ENCODE peak calls at places on chromosome X, in four cellular contexts. One of them, this sample, is unnamed.
A peak's percentile ranks its signal among the peaks of the same experiment; 100 is the strongest.

GRCh38 chrX:66110112-66110511 is 53.9 kb upstream of the HEPH start:
- DNase-seq in ascending aorta: no peak
- DNase-seq in GM23248: peak; percentile 49
- DNase-seq in RWPE1: peak; percentile 11
- DNase-seq in this sample: peak; percentile 23

GRCh38 chrX:149630681-149631292 is 805 bp downstream of the TMEM185A start:
- DNase-seq in GM23248: peak; percentile 71
- DNase-seq in RWPE1: peak; percentile 5
- DNase-seq in ascending aorta: no peak
- DNase-seq in this sample: no peak

GRCh38 chrX:87067795-87068194 is 449.8 kb upstream of the KLHL4 start:
- DNase-seq in ascending aorta: no peak
- DNase-seq in RWPE1: no peak
- DNase-seq in GM23248: no peak
- DNase-seq in this sample: no peak

GRCh38 chrX:48910926-48911406 is 480 bp downstream of the SLC35A2 start:
- DNase-seq in RWPE1: no peak
- DNase-seq in GM23248: peak; percentile 54
- DNase-seq in ascending aorta: no peak
- DNase-seq in this sample: no peak

GRCh38 chrX:78331708-78332107 is 4.3 kb upstream of the CYSLTR1 start:
- DNase-seq in ascending aorta: no peak
- DNase-seq in RWPE1: no peak
- DNase-seq in GM23248: no peak
- DNase-seq in this sample: no peak

GRCh38 chrX:44816369-44816768 is 27.5 kb upstream of the DUSP21 start:
- DNase-seq in GM23248: no peak
- DNase-seq in RWPE1: no peak
- DNase-seq in ascending aorta: no peak
- DNase-seq in this sample: no peak

GRCh38 chrX:107629533-107629909 is 1.2 kb downstream of the PRPS1 start:
- DNase-seq in GM23248: peak; percentile 63
- DNase-seq in ascending aorta: no peak
- DNase-seq in RWPE1: peak; percentile 3
- DNase-seq in this sample: peak; percentile 16

GRCh38 chrX:39816871-39817731 is 280.7 kb downstream of the BCOR start:
- DNase-seq in GM23248: peak; percentile 81
- DNase-seq in RWPE1: no peak
- DNase-seq in ascending aorta: no peak
- DNase-seq in this sample: no peak

GRCh38 chrX:10945463-10945862 is 165.7 kb upstream of the HCCS start:
- DNase-seq in RWPE1: peak; percentile 38
- DNase-seq in GM23248: peak; percentile 40
- DNase-seq in ascending aorta: no peak
- DNase-seq in this sample: no peak

GRCh38 chrX:102560423-102561068 is 38.8 kb upstream of the ARMCX5 start:
- DNase-seq in GM23248: no peak
- DNase-seq in ascending aorta: no peak
- DNase-seq in RWPE1: no peak
- DNase-seq in this sample: no peak

GRCh38 chrX:19886888-19887531 is 390 bp downstream of the SH3KBP1 start:
- DNase-seq in ascending aorta: no peak
- DNase-seq in GM23248: peak; percentile 60
- DNase-seq in RWPE1: peak; percentile 7
- DNase-seq in this sample: peak; percentile 15

GRCh38 chrX:73068467-73069364 is 10.6 kb downstream of the PABPC1L2A start:
- DNase-seq in ascending aorta: no peak
- DNase-seq in RWPE1: no peak
- DNase-seq in GM23248: no peak
- DNase-seq in this sample: no peak

GRCh38 chrX:41604154-41604553 is 84.6 kb upstream of the GPR34 start:
- DNase-seq in GM23248: no peak
- DNase-seq in RWPE1: no peak
- DNase-seq in ascending aorta: no peak
- DNase-seq in this sample: no peak

GRCh38 chrX:48683411-48683982 is at the start of gene WAS:
- DNase-seq in ascending aorta: no peak
- DNase-seq in RWPE1: no peak
- DNase-seq in GM23248: no peak
- DNase-seq in this sample: peak; percentile 62

GRCh38 chrX:48769230-48769629 is 7.7 kb downstream of the GLOD5 start:
- DNase-seq in ascending aorta: no peak
- DNase-seq in RWPE1: no peak
- DNase-seq in GM23248: no peak
- DNase-seq in this sample: no peak

GRCh38 chrX:19544693-19545305 is 29.5 kb upstream of the MAP3K15 start:
- DNase-seq in RWPE1: peak; percentile 52
- DNase-seq in ascending aorta: no peak
- DNase-seq in GM23248: peak; percentile 59
- DNase-seq in this sample: no peak

GRCh38 chrX:11341274-11342256 is 48.4 kb downstream of the AMELX start:
- DNase-seq in GM23248: peak; percentile 89
- DNase-seq in ascending aorta: peak; percentile 8
- DNase-seq in RWPE1: peak; percentile 36
- DNase-seq in this sample: no peak

GRCh38 chrX:680062-680461 is 49.5 kb downstream of the SHOX start:
- DNase-seq in GM23248: no peak
- DNase-seq in ascending aorta: no peak
- DNase-seq in RWPE1: no peak
- DNase-seq in this sample: no peak

GRCh38 chrX:153628129-153628528 is 18.9 kb upstream of the DUSP9 start:
- DNase-seq in ascending aorta: no peak
- DNase-seq in GM23248: no peak
- DNase-seq in RWPE1: no peak
- DNase-seq in this sample: no peak

GRCh38 chrX:13009256-13009655 is 34.3 kb downstream of the TMSB4X start:
- DNase-seq in GM23248: peak; percentile 20
- DNase-seq in RWPE1: no peak
- DNase-seq in ascending aorta: no peak
- DNase-seq in this sample: no peak

GRCh38 chrX:17977696-17978095 is 116.6 kb upstream of the RAI2 start:
- DNase-seq in RWPE1: no peak
- DNase-seq in ascending aorta: no peak
- DNase-seq in GM23248: no peak
- DNase-seq in this sample: no peak

GRCh38 chrX:16958356-16958755 is 11.9 kb downstream of the REPS2 start:
- DNase-seq in ascending aorta: no peak
- DNase-seq in RWPE1: no peak
- DNase-seq in GM23248: no peak
- DNase-seq in this sample: no peak

GRCh38 chrX:116317409-116317808 is 119.0 kb upstream of the SLC6A14 start:
- DNase-seq in GM23248: peak; percentile 5
- DNase-seq in RWPE1: no peak
- DNase-seq in ascending aorta: no peak
- DNase-seq in this sample: no peak

GRCh38 chrX:70134116-70134477 is 850 bp downstream of the IGBP1 start:
- DNase-seq in ascending aorta: no peak
- DNase-seq in RWPE1: peak; percentile 2
- DNase-seq in GM23248: peak; percentile 49
- DNase-seq in this sample: no peak

GRCh38 chrX:66766318-66766717 is 127.4 kb upstream of the EDA2R start:
- DNase-seq in GM23248: no peak
- DNase-seq in RWPE1: no peak
- DNase-seq in ascending aorta: no peak
- DNase-seq in this sample: no peak

GRCh38 chrX:153608821-153609220 is 9.9 kb upstream of the CCNQ start:
- DNase-seq in GM23248: peak; percentile 44
- DNase-seq in ascending aorta: no peak
- DNase-seq in RWPE1: no peak
- DNase-seq in this sample: no peak

GRCh38 chrX:86455495-86455894 is 307.2 kb downstream of the DACH2 start:
- DNase-seq in GM23248: no peak
- DNase-seq in RWPE1: no peak
- DNase-seq in ascending aorta: no peak
- DNase-seq in this sample: no peak

GRCh38 chrX:76183289-76184057 is 10.6 kb downstream of the PBDC1 start:
- DNase-seq in GM23248: peak; percentile 13
- DNase-seq in ascending aorta: no peak
- DNase-seq in RWPE1: no peak
- DNase-seq in this sample: no peak

GRCh38 chrX:13067842-13068241 is 23.4 kb upstream of the FAM9C start:
- DNase-seq in RWPE1: no peak
- DNase-seq in ascending aorta: no peak
- DNase-seq in GM23248: no peak
- DNase-seq in this sample: no peak

GRCh38 chrX:112913807-112914206 is 73.2 kb upstream of the AMOT start:
- DNase-seq in ascending aorta: no peak
- DNase-seq in GM23248: peak; percentile 5
- DNase-seq in RWPE1: no peak
- DNase-seq in this sample: no peak

GRCh38 chrX:117538441-117539418 is 577.9 kb downstream of the KLHL13 start:
- DNase-seq in RWPE1: no peak
- DNase-seq in ascending aorta: no peak
- DNase-seq in GM23248: no peak
- DNase-seq in this sample: no peak

GRCh38 chrX:15848576-15848975 is 6.0 kb downstream of the AP1S2 start:
- DNase-seq in RWPE1: no peak
- DNase-seq in GM23248: no peak
- DNase-seq in ascending aorta: no peak
- DNase-seq in this sample: no peak

GRCh38 chrX:110944323-110944761 is 148.7 kb upstream of the CHRDL1 start:
- DNase-seq in ascending aorta: no peak
- DNase-seq in GM23248: no peak
- DNase-seq in RWPE1: no peak
- DNase-seq in this sample: no peak

GRCh38 chrX:21657318-21658151 is 595 bp downstream of the KLHL34 start:
- DNase-seq in RWPE1: no peak
- DNase-seq in GM23248: no peak
- DNase-seq in ascending aorta: no peak
- DNase-seq in this sample: peak; percentile 5
- H3K27ac ChIP-seq in RWPE1: no peak overlapping the region
- H3K27ac ChIP-seq in GM23248: no peak overlapping the region
- H3K27ac ChIP-seq in ascending aorta: no peak overlapping the region
- H3K27ac ChIP-seq in this sample: no peak overlapping the region

GRCh38 chrX:119234931-119235555 is 1.0 kb upstream of the PGRMC1 start:
- DNase-seq in ascending aorta: no peak
- DNase-seq in GM23248: peak; percentile 35
- DNase-seq in RWPE1: no peak
- DNase-seq in this sample: no peak

GRCh38 chrX:119238557-119238956 is 2.5 kb downstream of the PGRMC1 start:
- DNase-seq in ascending aorta: no peak
- DNase-seq in RWPE1: no peak
- DNase-seq in GM23248: peak; percentile 71
- DNase-seq in this sample: no peak

GRCh38 chrX:119235872-119236598 is at the start of gene PGRMC1:
- DNase-seq in RWPE1: peak; percentile 65
- DNase-seq in GM23248: peak; percentile 88
- DNase-seq in ascending aorta: peak; percentile 24
- DNase-seq in this sample: peak; percentile 80

GRCh38 chrX:119236599-119237525 is 777 bp downstream of the PGRMC1 start:
- DNase-seq in ascending aorta: no peak
- DNase-seq in GM23248: peak; percentile 76
- DNase-seq in RWPE1: peak; percentile 9
- DNase-seq in this sample: peak; percentile 13

DNA sequence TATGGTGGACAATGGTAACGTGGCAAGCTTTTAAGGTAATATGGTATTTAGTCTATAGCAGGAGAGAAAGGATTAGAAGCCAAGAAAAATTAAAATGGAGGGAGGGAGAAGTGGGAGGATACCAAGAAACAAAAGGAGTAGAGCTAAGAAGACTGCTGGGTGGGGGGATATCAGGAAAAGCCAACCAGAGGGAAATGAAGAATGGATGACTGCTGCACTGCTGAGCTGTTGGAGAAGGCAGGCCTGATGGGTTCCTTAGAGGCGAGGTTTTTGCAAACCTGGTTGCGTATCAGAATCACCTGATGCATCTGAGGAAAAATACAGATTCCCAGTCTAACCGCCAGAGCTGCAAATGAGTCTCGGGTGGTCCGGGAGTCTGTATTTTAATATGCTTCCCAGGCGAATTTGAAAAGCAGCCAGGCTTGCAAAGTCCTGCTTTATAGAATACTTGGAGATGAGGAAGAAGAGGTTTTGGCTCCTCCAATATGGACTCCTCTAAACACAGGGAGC is 1.5 kb downstream of the PGRMC1 start:
- DNase-seq in GM23248: peak; percentile 44
- DNase-seq in ascending aorta: no peak
- DNase-seq in RWPE1: no peak
- DNase-seq in this sample: no peak
- H3K27ac ChIP-seq in GM23248: peak overlapping the region; percentile 97
- H3K27ac ChIP-seq in ascending aorta: peak overlapping the region; percentile 87
- H3K27ac ChIP-seq in RWPE1: peak overlapping the region; percentile 67
- H3K27ac ChIP-seq in this sample: no peak overlapping the region

DNA sequence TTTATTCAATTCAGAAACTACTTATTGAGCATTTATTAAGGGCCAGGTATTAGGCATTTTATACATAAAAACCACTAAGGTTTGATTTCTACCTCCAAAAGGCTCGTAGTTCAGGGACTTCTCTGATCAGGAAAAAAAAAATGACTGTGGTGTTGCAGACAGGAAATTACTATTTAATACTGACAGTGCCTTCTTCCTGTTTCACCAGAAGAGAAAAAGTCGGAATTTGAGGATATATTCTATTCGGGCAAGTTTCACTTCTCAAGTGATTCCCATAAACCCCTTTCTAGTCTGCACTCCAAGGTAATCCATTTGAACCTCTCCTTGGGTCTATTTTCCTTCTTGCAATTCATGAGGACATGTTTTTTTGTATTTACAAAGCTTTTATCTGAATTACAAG is 15.3 kb upstream of the TASL start:
- DNase-seq in RWPE1: no peak
- DNase-seq in GM23248: no peak
- DNase-seq in ascending aorta: no peak
- DNase-seq in this sample: no peak
- H3K27ac ChIP-seq in RWPE1: no peak overlapping the region
- H3K27ac ChIP-seq in GM23248: no peak overlapping the region
- H3K27ac ChIP-seq in ascending aorta: no peak overlapping the region
- H3K27ac ChIP-seq in this sample: no peak overlapping the region

GRCh38 chrX:71577682-71578081 is 555 bp upstream of the GCNA start:
- DNase-seq in ascending aorta: no peak
- DNase-seq in RWPE1: no peak
- DNase-seq in GM23248: no peak
- DNase-seq in this sample: no peak

GRCh38 chrX:71579136-71579989 is 1.1 kb downstream of the GCNA start:
- DNase-seq in ascending aorta: no peak
- DNase-seq in GM23248: no peak
- DNase-seq in RWPE1: no peak
- DNase-seq in this sample: no peak

GRCh38 chrX:71578253-71579135 is at the start of gene GCNA:
- DNase-seq in ascending aorta: no peak
- DNase-seq in RWPE1: no peak
- DNase-seq in GM23248: no peak
- DNase-seq in this sample: no peak

GRCh38 chrX:71579990-71580380 is 1.7 kb downstream of the GCNA start:
- DNase-seq in ascending aorta: no peak
- DNase-seq in GM23248: no peak
- DNase-seq in RWPE1: no peak
- DNase-seq in this sample: no peak

DNA sequence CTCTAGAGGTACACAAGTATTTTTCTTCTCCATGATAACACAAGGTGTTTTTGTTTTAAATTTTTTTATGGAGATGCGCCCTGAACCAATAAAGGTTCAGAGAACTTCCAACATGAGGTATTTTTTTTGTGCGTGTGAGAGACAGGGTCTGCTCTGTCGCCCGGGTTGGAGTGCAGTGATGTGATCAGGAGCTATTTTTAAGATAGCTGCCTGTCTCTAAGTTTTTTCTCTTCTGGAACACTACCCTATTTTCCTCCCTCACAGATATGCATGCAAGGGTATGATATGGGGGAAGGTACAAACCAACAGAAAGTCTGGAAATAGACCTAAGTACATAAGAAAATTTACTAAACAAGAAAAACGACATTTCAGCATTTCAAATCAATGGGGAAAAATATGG is 3.0 kb downstream of the GCNA start:
- DNase-seq in ascending aorta: no peak
- DNase-seq in GM23248: no peak
- DNase-seq in RWPE1: no peak
- DNase-seq in this sample: no peak
- H3K27ac ChIP-seq in ascending aorta: no peak overlapping the region
- H3K27ac ChIP-seq in GM23248: no peak overlapping the region
- H3K27ac ChIP-seq in RWPE1: no peak overlapping the region
- H3K27ac ChIP-seq in this sample: no peak overlapping the region

This sample was measured in CD4-positive, alpha-beta memory T cell.